ENCODE peak calls at places on chromosomes 2 and 18, in eight cellular contexts. W is mucosa of descending colon, L is aorta, N is suprapubic skin, I is HCT116, Y is GM23248, U is left ventricle myocardium inferior, D is HFF-Myc. R is an unnamed sample.

GRCh38 chr2:119679846-119680245 is 845 bp downstream of the TMEM177 start:
- DNase-seq in W (no peak), L (no peak), N (no peak), I (no peak), Y (no peak), U (no peak), D (no peak), R (no peak)

GRCh38 chr2:111534816-111535803 is 348.9 kb downstream of the ANAPC1 start:
- DNase-seq in W (no peak), L (no peak), N (no peak), I (no peak), Y (peak; percentile 72), U (no peak), D (no peak), R (no peak)

GRCh38 chr2:241269707-241270520 is 45.6 kb downstream of the HDLBP start:
- DNase-seq in W (no peak), L (no peak), N (no peak), I (no peak), Y (peak; percentile 46), U (no peak), D (no peak), R (no peak)

GRCh38 chr2:96759548-96759947 is 1.2 kb upstream of the CNNM4 start:
- DNase-seq in W (peak; percentile 75), L (no peak), N (no peak), I (no peak), Y (no peak), U (no peak), D (no peak), R (no peak)

GRCh38 chr18:69689081-69689759 is 258.5 kb downstream of the CD226 start:
- DNase-seq in W (no peak), L (no peak), N (no peak), I (no peak), Y (peak; percentile 52), U (no peak), D (no peak), R (no peak)

GRCh38 chr2:127175406-127175805 is 44.7 kb downstream of the CYP27C1 start:
- DNase-seq in W (no peak), L (peak; percentile 87), N (peak; percentile 78), I (no peak), Y (peak; percentile 89), U (peak; percentile 50), D (no peak), R (peak; percentile 83)

GRCh38 chr2:227473019-227473461 is 1.1 kb downstream of the AGFG1 start:
- DNase-seq in W (no peak), L (no peak), N (no peak), I (no peak), Y (no peak), U (no peak), D (peak; percentile 37), R (no peak)

GRCh38 chr2:240359695-240360094 is 75.8 kb upstream of the GPC1 start:
- DNase-seq in W (no peak), L (no peak), N (no peak), I (no peak), Y (no peak), U (no peak), D (no peak), R (peak; percentile 21)

GRCh38 chr2:30255466-30256408 is 24.4 kb downstream of the LBH start:
- DNase-seq in W (no peak), L (no peak), N (peak; percentile 45), I (no peak), Y (no peak), U (no peak), D (no peak), R (no peak)

GRCh38 chr2:232023426-232023825 is 61.9 kb downstream of the DIS3L2 start:
- DNase-seq in W (no peak), L (no peak), N (no peak), I (no peak), Y (no peak), U (no peak), D (no peak), R (no peak)

GRCh38 chr2:25301453-25302352 is 40.0 kb downstream of the DNMT3A start:
- DNase-seq in W (peak; percentile 51), L (no peak), N (no peak), I (peak; percentile 6), Y (peak; percentile 90), U (no peak), D (peak; percentile 55), R (no peak)

GRCh38 chr2:33118648-33119047 is 171.9 kb downstream of the LTBP1 start:
- DNase-seq in W (no peak), L (no peak), N (no peak), I (no peak), Y (no peak), U (no peak), D (no peak), R (no peak)

GRCh38 chr2:157837851-157838441 is 38.2 kb downstream of the ACVR1 start:
- DNase-seq in W (no peak), L (no peak), N (no peak), I (no peak), Y (peak; percentile 63), U (peak; percentile 33), D (no peak), R (no peak)
- H3K4me3 ChIP-seq in W (no peak overlapping the region), L (no peak overlapping the region), N (peak overlapping the region; percentile 38), I (no peak overlapping the region), Y (peak overlapping the region; percentile 72), U (peak overlapping the region; percentile 58), D (peak overlapping the region; percentile 15), R (peak overlapping the region; percentile 20)

GRCh38 chr2:65566617-65567016 is 134.2 kb upstream of the SPRED2 start:
- DNase-seq in W (no peak), L (no peak), N (no peak), I (no peak), Y (no peak), U (no peak), D (no peak), R (no peak)
- H3K4me3 ChIP-seq in W (no peak overlapping the region), L (no peak overlapping the region), N (peak overlapping the region; percentile 39), I (peak overlapping the region; percentile 37), Y (no peak overlapping the region), U (peak overlapping the region; percentile 2), D (no peak overlapping the region), R (no peak overlapping the region)

DNA sequence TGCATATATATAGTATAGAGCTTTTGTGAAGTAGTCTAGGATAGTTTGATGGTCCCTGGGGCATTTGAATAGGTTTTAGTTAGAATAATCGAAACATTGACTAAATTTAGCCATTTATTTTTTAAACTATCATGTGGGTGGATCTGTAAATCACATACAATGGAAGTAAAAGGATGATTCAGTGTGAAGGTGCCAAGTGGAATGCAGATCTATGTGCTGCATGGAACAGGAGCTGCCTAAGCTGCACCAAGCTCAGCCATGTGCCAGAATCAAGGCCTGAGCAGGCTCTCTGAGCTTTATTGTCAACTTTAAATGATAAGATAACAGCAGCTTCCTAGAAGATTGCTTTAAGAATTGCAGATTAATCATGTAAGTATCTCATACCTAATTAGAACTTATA is 1996.2 kb upstream of the PIK3C3 start:
- DNase-seq in W (no peak), L (no peak), N (no peak), I (no peak), Y (peak; percentile 16), U (no peak), D (no peak), R (no peak)
- H3K4me3 ChIP-seq in W (no peak overlapping the region), L (no peak overlapping the region), N (no peak overlapping the region), I (no peak overlapping the region), Y (no peak overlapping the region), U (no peak overlapping the region), D (no peak overlapping the region), R (no peak overlapping the region)

GRCh38 chr18:13165636-13166423 is 52.7 kb upstream of the LDLRAD4 start:
- DNase-seq in W (no peak), L (no peak), N (no peak), I (no peak), Y (no peak), U (no peak), D (no peak), R (no peak)
- H3K4me3 ChIP-seq in W (no peak overlapping the region), L (no peak overlapping the region), N (no peak overlapping the region), I (no peak overlapping the region), Y (no peak overlapping the region), U (no peak overlapping the region), D (no peak overlapping the region), R (no peak overlapping the region)

DNA sequence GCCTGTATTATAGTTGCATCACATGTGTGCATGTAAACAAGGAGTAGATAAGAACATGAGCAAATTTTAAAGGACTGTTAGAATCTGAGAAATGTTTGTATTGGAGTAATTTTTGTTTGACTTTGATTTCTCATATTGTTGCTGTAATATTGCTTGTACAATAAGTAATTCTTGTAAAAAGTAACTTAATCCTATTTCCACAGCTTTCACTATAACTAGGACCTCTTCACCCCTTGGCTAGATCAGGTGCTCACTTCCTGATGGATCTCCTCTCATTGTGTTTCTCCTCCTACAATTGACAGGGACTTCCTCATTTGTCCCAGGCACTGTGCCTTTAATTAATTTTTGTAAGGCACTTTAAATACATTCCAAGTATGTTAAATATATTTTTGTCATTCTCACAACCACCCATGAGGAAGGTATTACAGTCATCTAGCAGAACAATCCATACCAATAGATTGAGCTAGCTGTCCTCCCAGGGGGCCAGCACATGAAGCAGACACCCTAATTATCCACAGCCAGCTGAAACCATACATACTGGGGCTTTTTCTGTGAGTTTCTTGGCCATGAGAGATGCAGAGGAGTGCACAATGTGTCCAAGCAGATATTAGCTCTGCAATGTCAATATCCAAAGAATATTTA is 359.5 kb upstream of the ACVR2A start:
- DNase-seq in W (no peak), L (no peak), N (no peak), I (no peak), Y (no peak), U (no peak), D (no peak), R (no peak)
- H3K4me3 ChIP-seq in W (no peak overlapping the region), L (no peak overlapping the region), N (no peak overlapping the region), I (no peak overlapping the region), Y (no peak overlapping the region), U (no peak overlapping the region), D (no peak overlapping the region), R (no peak overlapping the region)

GRCh38 chr2:146844226-146844990 is 1000.4 kb upstream of the ACVR2A start:
- DNase-seq in W (no peak), L (no peak), N (no peak), I (no peak), Y (peak; percentile 77), U (no peak), D (no peak), R (no peak)
- H3K4me3 ChIP-seq in W (no peak overlapping the region), L (no peak overlapping the region), N (no peak overlapping the region), I (no peak overlapping the region), Y (no peak overlapping the region), U (no peak overlapping the region), D (no peak overlapping the region), R (no peak overlapping the region)

GRCh38 chr18:31741096-31741735 is 19.5 kb downstream of the SLC25A52 start:
- DNase-seq in W (no peak), L (no peak), N (no peak), I (peak; percentile 22), Y (peak; percentile 33), U (no peak), D (peak; percentile 20), R (peak; percentile 46)
- H3K4me3 ChIP-seq in W (no peak overlapping the region), L (no peak overlapping the region), N (no peak overlapping the region), I (no peak overlapping the region), Y (no peak overlapping the region), U (no peak overlapping the region), D (no peak overlapping the region), R (no peak overlapping the region)

GRCh38 chr2:3585239-3586109 is 9.4 kb upstream of the COLEC11 start:
- DNase-seq in W (no peak), L (peak; percentile 77), N (no peak), I (no peak), Y (no peak), U (peak; percentile 73), D (peak; percentile 30), R (peak; percentile 89)
- H3K4me3 ChIP-seq in W (no peak overlapping the region), L (no peak overlapping the region), N (no peak overlapping the region), I (no peak overlapping the region), Y (no peak overlapping the region), U (peak overlapping the region; percentile 49), D (no peak overlapping the region), R (peak overlapping the region; percentile 3)

R was measured in ovary.